ENCODE peak calls at places on chromosomes 5 and 9, in four cellular contexts. B is BE2C, A is RWPE1, F is mesenchymal stem cell. V is an unnamed sample.

GRCh38 chr5:147989239-147989638 is 74.5 kb upstream of the SPINK5 start:
- DNase-seq in B (no peak), A (no peak), F (no peak), V (no peak)

GRCh38 chr5:15002183-15002582 is 130.6 kb upstream of the ANKH start:
- DNase-seq in B (no peak), A (no peak), F (no peak), V (no peak)

GRCh38 chr9:131274674-131275331 is 1.5 kb downstream of the FAM78A start:
- DNase-seq in B (no peak), A (no peak), F (no peak), V (no peak)

GRCh38 chr5:36174119-36174518 is 22.2 kb downstream of the SKP2 start:
- DNase-seq in B (no peak), A (no peak), F (peak; percentile 36), V (no peak)

GRCh38 chr5:176792584-176793342 is 17.6 kb upstream of the UNC5A start:
- DNase-seq in B (no peak), A (no peak), F (no peak), V (no peak)

GRCh38 chr9:91844170-91844569 is 105.9 kb downstream of the ROR2 start:
- DNase-seq in B (no peak), A (no peak), F (no peak), V (no peak)

GRCh38 chr5:112063191-112063590 is 306.2 kb upstream of the NREP start:
- DNase-seq in B (no peak), A (no peak), F (no peak), V (no peak)

GRCh38 chr9:79559501-79560181 is 12.1 kb upstream of the TLE4 start:
- DNase-seq in B (no peak), A (no peak), F (no peak), V (no peak)

GRCh38 chr9:37187269-37187668 is 66.9 kb downstream of the ZCCHC7 start:
- DNase-seq in B (no peak), A (no peak), F (no peak), V (no peak)

GRCh38 chr9:112884086-112884485 is 6.6 kb downstream of the SLC46A2 start:
- DNase-seq in B (no peak), A (peak; percentile 87), F (peak; percentile 40), V (no peak)

GRCh38 chr5:41681820-41682219 is 171.4 kb upstream of the PLCXD3 start:
- DNase-seq in B (no peak), A (no peak), F (no peak), V (no peak)

GRCh38 chr5:84393969-84394368 is 9.3 kb upstream of the EDIL3 start:
- DNase-seq in B (no peak), A (peak; percentile 80), F (peak; percentile 74), V (no peak)

GRCh38 chr9:13083973-13084528 is 195.4 kb downstream of the MPDZ start:
- DNase-seq in B (no peak), A (peak; percentile 26), F (peak; percentile 54), V (no peak)

GRCh38 chr9:1198085-1198484 is 147.9 kb downstream of the DMRT2 start:
- DNase-seq in B (no peak), A (peak; percentile 45), F (no peak), V (no peak)

GRCh38 chr9:114004221-114004716 is 73.8 kb downstream of the AMBP start:
- DNase-seq in B (no peak), A (no peak), F (no peak), V (peak; percentile 54)

GRCh38 chr5:125023673-125024072 is 277.2 kb upstream of the ZNF608 start:
- DNase-seq in B (no peak), A (peak; percentile 45), F (no peak), V (no peak)

GRCh38 chr9:36074870-36075532 is 38.3 kb downstream of the RECK start:
- DNase-seq in B (peak; percentile 61), A (peak; percentile 81), F (peak; percentile 87), V (peak; percentile 88)

GRCh38 chr5:126373621-126374416 is 49.4 kb upstream of the GRAMD2B start:
- DNase-seq in B (no peak), A (no peak), F (peak; percentile 63), V (no peak)

GRCh38 chr5:98519530-98519929 is 253.9 kb upstream of the RGMB start:
- DNase-seq in B (no peak), A (no peak), F (no peak), V (no peak)

GRCh38 chr9:108163321-108164005 is 673.9 kb upstream of the KLF4 start:
- DNase-seq in B (no peak), A (no peak), F (peak; percentile 26), V (no peak)

GRCh38 chr5:26669523-26669922 is 368.9 kb downstream of the CDH9 start:
- DNase-seq in B (no peak), A (no peak), F (no peak), V (no peak)

GRCh38 chr5:37214550-37214949 is 34.6 kb downstream of the CPLANE1 start:
- DNase-seq in B (no peak), A (no peak), F (peak; percentile 12), V (no peak)

GRCh38 chr9:137783521-137783920 is 94.1 kb upstream of the CACNA1B start:
- DNase-seq in B (no peak), A (no peak), F (no peak), V (no peak)

GRCh38 chr9:36471359-36471758 is 71.3 kb upstream of the RNF38 start:
- DNase-seq in B (no peak), A (no peak), F (peak; percentile 22), V (no peak)